ENCODE peak calls at places on chromosomes 5 and 9, in five cellular contexts. One of them, this sample, is unnamed.

GRCh38 chr9:79353856-79354520 is 217.8 kb upstream of the TLE4 start:
- DNase-seq in vagina: no peak
- DNase-seq in pancreas: no peak
- DNase-seq in LNCaP clone FGC: no peak
- DNase-seq in AG09319: no peak
- DNase-seq in this sample: no peak

GRCh38 chr9:119998614-119999013 is 581.4 kb downstream of the CDK5RAP2 start:
- DNase-seq in AG09319: no peak
- DNase-seq in vagina: no peak
- DNase-seq in pancreas: no peak
- DNase-seq in LNCaP clone FGC: no peak
- DNase-seq in this sample: no peak

GRCh38 chr5:138095100-138095907 is 11.5 kb downstream of the WNT8A start:
- DNase-seq in pancreas: no peak
- DNase-seq in AG09319: no peak
- DNase-seq in vagina: no peak
- DNase-seq in LNCaP clone FGC: no peak
- DNase-seq in this sample: no peak

GRCh38 chr9:75039006-75039405 is 10.9 kb upstream of the CARNMT1 start:
- DNase-seq in LNCaP clone FGC: no peak
- DNase-seq in pancreas: no peak
- DNase-seq in vagina: no peak
- DNase-seq in AG09319: peak
- DNase-seq in this sample: no peak

GRCh38 chr9:70120834-70121510 is 77.3 kb downstream of the MAMDC2 start:
- DNase-seq in pancreas: no peak
- DNase-seq in AG09319: peak
- DNase-seq in LNCaP clone FGC: no peak
- DNase-seq in vagina: no peak
- DNase-seq in this sample: no peak

GRCh38 chr5:114361724-114362196 is at the start of gene KCNN2:
- DNase-seq in vagina: no peak
- DNase-seq in LNCaP clone FGC: peak
- DNase-seq in pancreas: peak
- DNase-seq in AG09319: peak
- DNase-seq in this sample: peak

GRCh38 chr5:123133438-123134100 is 44.5 kb downstream of the PRDM6 start:
- DNase-seq in AG09319: no peak
- DNase-seq in pancreas: no peak
- DNase-seq in LNCaP clone FGC: no peak
- DNase-seq in vagina: no peak
- DNase-seq in this sample: no peak

GRCh38 chr5:73096239-73096575 is 24.2 kb upstream of the TMEM171 start:
- DNase-seq in pancreas: no peak
- DNase-seq in LNCaP clone FGC: no peak
- DNase-seq in AG09319: no peak
- DNase-seq in vagina: no peak
- DNase-seq in this sample: no peak

GRCh38 chr5:38783011-38783551 is 62.7 kb upstream of the OSMR start:
- DNase-seq in pancreas: no peak
- DNase-seq in vagina: no peak
- DNase-seq in LNCaP clone FGC: peak
- DNase-seq in AG09319: peak
- DNase-seq in this sample: no peak

GRCh38 chr9:87122947-87123685 is 175.8 kb upstream of the GAS1 start:
- DNase-seq in LNCaP clone FGC: no peak
- DNase-seq in pancreas: no peak
- DNase-seq in AG09319: peak
- DNase-seq in vagina: no peak
- DNase-seq in this sample: no peak

GRCh38 chr9:121596515-121596914 is 54.9 kb upstream of the DAB2IP start:
- DNase-seq in pancreas: no peak
- DNase-seq in vagina: no peak
- DNase-seq in LNCaP clone FGC: no peak
- DNase-seq in AG09319: no peak
- DNase-seq in this sample: no peak

GRCh38 chr5:179768326-179769085 is 25.3 kb upstream of the LTC4S start:
- DNase-seq in AG09319: no peak
- DNase-seq in vagina: no peak
- DNase-seq in pancreas: no peak
- DNase-seq in LNCaP clone FGC: no peak
- DNase-seq in this sample: no peak
- TF ChIP-seq CTCF in AG09319: no peak
- TF ChIP-seq CTCF in vagina: no peak
- TF ChIP-seq CTCF in pancreas: no peak
- TF ChIP-seq CTCF in LNCaP clone FGC: no peak
- TF ChIP-seq CTCF in this sample: no peak

DNA sequence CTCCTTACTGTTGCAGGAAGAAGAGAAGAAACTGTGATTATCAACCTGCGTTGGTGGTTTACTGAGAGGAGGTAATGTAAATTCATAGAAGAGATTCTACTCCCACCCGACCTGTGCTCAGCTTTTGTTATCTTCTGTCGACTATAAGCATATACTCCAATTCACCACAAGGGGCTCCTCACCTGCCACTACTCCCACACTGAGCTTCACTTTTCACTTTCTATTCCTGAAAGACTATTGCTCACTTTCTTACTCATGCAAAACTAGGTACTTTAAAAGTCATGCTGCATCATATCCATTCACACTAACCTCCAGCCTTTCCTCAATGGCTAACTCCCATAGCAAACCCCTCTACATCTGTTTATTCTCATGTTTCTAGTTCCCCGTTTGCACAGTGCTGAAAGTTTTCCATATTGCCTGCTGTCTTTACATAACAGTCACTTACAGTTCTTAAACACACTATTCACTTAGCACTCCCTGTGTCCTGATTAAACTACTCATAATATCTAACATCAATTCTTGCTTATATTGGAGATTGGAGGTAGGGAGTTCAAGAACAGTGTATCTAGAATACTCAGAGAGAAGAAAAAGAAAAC is 1062.6 kb downstream of the NR2F1-AS1 start:
- DNase-seq in AG09319: no peak
- DNase-seq in LNCaP clone FGC: no peak
- DNase-seq in pancreas: peak
- DNase-seq in vagina: no peak
- DNase-seq in this sample: peak
- TF ChIP-seq CTCF in AG09319: peak
- TF ChIP-seq CTCF in LNCaP clone FGC: peak
- TF ChIP-seq CTCF in pancreas: peak
- TF ChIP-seq CTCF in vagina: no peak
- TF ChIP-seq CTCF in this sample: peak

GRCh38 chr9:133117271-133118178 is 3.5 kb downstream of the RALGDS start:
- DNase-seq in AG09319: no peak
- DNase-seq in pancreas: peak
- DNase-seq in vagina: no peak
- DNase-seq in LNCaP clone FGC: peak
- DNase-seq in this sample: no peak
- TF ChIP-seq CTCF in AG09319: no peak
- TF ChIP-seq CTCF in pancreas: no peak
- TF ChIP-seq CTCF in vagina: no peak
- TF ChIP-seq CTCF in LNCaP clone FGC: peak
- TF ChIP-seq CTCF in this sample: no peak

GRCh38 chr5:146425023-146425422 is 22.1 kb upstream of the TCERG1 start:
- DNase-seq in pancreas: no peak
- DNase-seq in LNCaP clone FGC: no peak
- DNase-seq in vagina: no peak
- DNase-seq in AG09319: no peak
- DNase-seq in this sample: no peak
- TF ChIP-seq CTCF in pancreas: no peak
- TF ChIP-seq CTCF in LNCaP clone FGC: no peak
- TF ChIP-seq CTCF in vagina: no peak
- TF ChIP-seq CTCF in AG09319: no peak
- TF ChIP-seq CTCF in this sample: no peak

GRCh38 chr9:85062385-85062784 is 392.9 kb downstream of the NTRK2 start:
- DNase-seq in LNCaP clone FGC: no peak
- DNase-seq in vagina: no peak
- DNase-seq in pancreas: no peak
- DNase-seq in AG09319: no peak
- DNase-seq in this sample: no peak
- TF ChIP-seq CTCF in LNCaP clone FGC: no peak
- TF ChIP-seq CTCF in vagina: no peak
- TF ChIP-seq CTCF in pancreas: no peak
- TF ChIP-seq CTCF in AG09319: no peak
- TF ChIP-seq CTCF in this sample: no peak

DNA sequence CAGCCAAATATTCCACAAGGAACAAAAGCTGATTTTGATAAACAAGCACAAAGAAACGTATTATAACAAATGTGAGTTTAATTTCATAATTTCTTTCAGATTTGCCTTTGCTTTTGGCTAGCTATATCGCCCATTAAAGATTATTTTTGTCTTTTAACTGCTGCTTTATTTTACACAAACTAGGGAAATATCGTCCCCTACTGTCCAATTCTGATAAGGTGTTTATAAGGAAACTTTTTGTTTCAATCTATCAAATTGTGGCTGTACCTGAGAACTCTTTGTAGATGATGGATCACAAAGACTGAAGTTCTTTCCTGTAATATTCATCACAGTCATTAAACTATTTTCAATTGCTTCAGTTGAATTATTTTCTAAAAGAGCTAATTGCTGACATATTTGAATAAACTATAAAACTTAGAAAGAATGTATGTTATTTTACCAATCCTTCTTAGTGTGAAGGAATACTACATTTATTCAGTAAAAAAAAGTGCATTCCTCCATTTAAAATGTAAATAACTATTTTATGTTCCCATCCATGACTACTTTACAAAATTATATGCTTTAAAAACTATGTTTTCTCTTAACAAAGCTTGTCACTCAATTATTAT is 431.3 kb upstream of the ITGA1 start:
- DNase-seq in pancreas: no peak
- DNase-seq in LNCaP clone FGC: peak
- DNase-seq in AG09319: no peak
- DNase-seq in vagina: no peak
- DNase-seq in this sample: no peak
- TF ChIP-seq CTCF in pancreas: peak
- TF ChIP-seq CTCF in LNCaP clone FGC: peak
- TF ChIP-seq CTCF in AG09319: peak
- TF ChIP-seq CTCF in vagina: no peak
- TF ChIP-seq CTCF in this sample: peak

GRCh38 chr5:28066856-28067255 is 1028.5 kb upstream of the CDH9 start:
- DNase-seq in LNCaP clone FGC: no peak
- DNase-seq in vagina: no peak
- DNase-seq in AG09319: no peak
- DNase-seq in pancreas: no peak
- DNase-seq in this sample: no peak
- TF ChIP-seq CTCF in LNCaP clone FGC: no peak
- TF ChIP-seq CTCF in vagina: no peak
- TF ChIP-seq CTCF in AG09319: no peak
- TF ChIP-seq CTCF in pancreas: no peak
- TF ChIP-seq CTCF in this sample: no peak

GRCh38 chr9:118522093-118523028 is 818.2 kb downstream of the TLR4 start:
- DNase-seq in pancreas: peak
- DNase-seq in LNCaP clone FGC: no peak
- DNase-seq in vagina: no peak
- DNase-seq in AG09319: peak
- DNase-seq in this sample: peak
- TF ChIP-seq CTCF in pancreas: no peak
- TF ChIP-seq CTCF in LNCaP clone FGC: peak
- TF ChIP-seq CTCF in vagina: no peak
- TF ChIP-seq CTCF in AG09319: peak
- TF ChIP-seq CTCF in this sample: peak